ENCODE peak calls at places on chromosome 12, in four cellular contexts. W, O, C and F are unnamed samples.
A peak's percentile ranks its signal among the peaks of the same experiment; 100 is the strongest.

GRCh38 chr12:73892181-73892580 is 645.5 kb upstream of the ATXN7L3B start:
- DNase-seq in W (no peak), O (no peak), C (no peak), F (no peak)

GRCh38 chr12:3789838-3790237 is 36.9 kb upstream of the CRACR2A start:
- DNase-seq in W (no peak), O (no peak), C (no peak), F (no peak)

GRCh38 chr12:77591959-77592358 is 238.7 kb upstream of the NAV3 start:
- DNase-seq in W (no peak), O (peak; percentile 42), C (no peak), F (no peak)

GRCh38 chr12:47247418-47247817 is 167.7 kb upstream of the AMIGO2 start:
- DNase-seq in W (no peak), O (no peak), C (no peak), F (no peak)

GRCh38 chr12:46516933-46517578 is 144.5 kb upstream of the SLC38A2 start:
- DNase-seq in W (no peak), O (no peak), C (no peak), F (no peak)

GRCh38 chr12:93514853-93515252 is 47.5 kb downstream of the MRPL42 start:
- DNase-seq in W (no peak), O (no peak), C (no peak), F (no peak)

GRCh38 chr12:85188609-85189008 is 91.4 kb upstream of the ALX1 start:
- DNase-seq in W (no peak), O (no peak), C (no peak), F (no peak)

GRCh38 chr12:76967181-76967885 is 88.5 kb upstream of the CSRP2 start:
- DNase-seq in W (no peak), O (no peak), C (no peak), F (no peak)

GRCh38 chr12:25186788-25187397 is 8.1 kb downstream of the DNAI7 start:
- DNase-seq in W (no peak), O (no peak), C (no peak), F (no peak)

GRCh38 chr12:62191747-62192485 is 68.3 kb upstream of the USP15 start:
- DNase-seq in W (peak; percentile 47), O (no peak), C (no peak), F (no peak)

DNA sequence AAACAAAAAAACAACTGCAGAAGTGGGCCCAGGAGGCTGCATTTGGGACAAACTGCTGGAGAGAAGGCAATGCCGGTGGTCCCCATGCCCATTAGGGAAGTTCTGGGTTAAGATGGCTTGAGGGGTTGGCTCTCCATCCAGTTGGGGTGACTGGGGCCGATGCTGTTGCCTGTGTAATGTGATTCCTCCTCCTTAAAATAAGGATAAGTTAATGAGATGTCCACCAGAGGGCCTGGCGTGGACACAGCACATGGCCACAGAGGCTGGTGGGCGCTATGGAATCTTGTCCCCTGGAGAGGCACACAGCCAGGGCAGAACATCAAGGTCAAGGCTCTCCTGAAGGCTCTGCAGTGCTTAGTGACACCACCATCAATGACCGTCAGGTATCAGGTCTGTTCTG is 1.0 kb upstream of the TESC start:
- DNase-seq in W (peak; percentile 32), O (peak; percentile 24), C (no peak), F (no peak)
- H3K4me3 ChIP-seq in W (no peak overlapping the region), O (no peak overlapping the region), C (no peak overlapping the region), F (no peak overlapping the region)

GRCh38 chr12:28290262-28290661 is 100.0 kb downstream of the CCDC91 start:
- DNase-seq in W (no peak), O (no peak), C (no peak), F (no peak)
- H3K9me3 ChIP-seq in W (no peaks in the 10 kb centered on the region), O (no peaks in the 10 kb centered on the region), C (no peaks in the 10 kb centered on the region), F (no peaks in the 10 kb centered on the region)

DNA sequence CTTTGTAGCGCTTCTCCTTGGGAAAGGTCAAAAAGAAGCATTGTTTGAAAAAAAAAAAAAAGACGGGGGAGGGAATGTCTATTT is at the start of gene LMO3:
- DNase-seq in W (no peak), O (no peak), C (no peak), F (no peak)
- H3K4me1 ChIP-seq in W (no peaks in the 10 kb centered on the region), O (peaks cover 22% of the 10 kb centered on the region), C (no peaks in the 10 kb centered on the region), F (peaks cover 5% of the 10 kb centered on the region)

GRCh38 chr12:49744363-49744885 is 3.1 kb downstream of the TMBIM6 start:
- DNase-seq in W (no peak), O (no peak), C (no peak), F (no peak)

GRCh38 chr12:49748800-49749199 is 7.4 kb downstream of the TMBIM6 start:
- DNase-seq in W (no peak), O (no peak), C (no peak), F (no peak)

GRCh38 chr12:49748306-49748705 is 6.9 kb downstream of the TMBIM6 start:
- DNase-seq in W (no peak), O (no peak), C (no peak), F (no peak)

GRCh38 chr12:49750994-49751393 is 9.6 kb downstream of the TMBIM6 start:
- DNase-seq in W (no peak), O (no peak), C (no peak), F (no peak)

GRCh38 chr12:49750027-49750977 is 8.9 kb downstream of the TMBIM6 start:
- DNase-seq in W (no peak), O (no peak), C (no peak), F (no peak)
- H3K4me3 ChIP-seq in W (no peak overlapping the region), O (no peak overlapping the region), C (no peak overlapping the region), F (no peak overlapping the region)

GRCh38 chr12:31966558-31967205 is 7.5 kb downstream of the RESF1 start:
- DNase-seq in W (no peak), O (no peak), C (no peak), F (no peak)
- H3K9me3 ChIP-seq in W (no peaks in the 10 kb centered on the region), O (peaks cover 39% of the 10 kb centered on the region), C (no peaks in the 10 kb centered on the region), F (no peaks in the 10 kb centered on the region)